ENCODE peak calls at places on chromosomes 1 and 21, in five cellular contexts. T is T follicular helper cell; P is ovary; O is GM23248; E is stimulated activated naive CD8-positive, alpha-beta T cell treated with anti-CD3 and anti-CD28 coated beads, Interleukin-15, amount 100 ng/mL, for 72 hours. J is an unnamed sample.

GRCh38 chr1:180000575-180000974 is 46.0 kb downstream of the CEP350 start:
- DNase-seq in T (no peak), P (no peak), O (no peak), E (no peak), J (no peak)

GRCh38 chr1:212624976-212625501 is 16.5 kb downstream of the ATF3 start:
- DNase-seq in T (no peak), P (no peak), O (no peak), E (no peak), J (no peak)

GRCh38 chr1:239870194-239870593 is 221.5 kb upstream of the FMN2 start:
- DNase-seq in T (no peak), P (no peak), O (no peak), E (no peak), J (no peak)

GRCh38 chr1:78072216-78072615 is 26.4 kb downstream of the GIPC2 start:
- DNase-seq in T (no peak), P (no peak), O (peak), E (no peak), J (no peak)

GRCh38 chr1:67683736-67684525 is 1.1 kb upstream of the GADD45A start:
- DNase-seq in T (no peak), P (peak), O (peak), E (peak), J (peak)

GRCh38 chr1:156574039-156574633 is 1.8 kb upstream of the IQGAP3 start:
- DNase-seq in T (no peak), P (no peak), O (no peak), E (no peak), J (no peak)

GRCh38 chr1:225423518-225423855 is 4.4 kb downstream of the LBR start:
- DNase-seq in T (no peak), P (no peak), O (no peak), E (no peak), J (no peak)

GRCh38 chr1:22969224-22969829 is 3.3 kb downstream of the LACTBL1 start:
- DNase-seq in T (no peak), P (no peak), O (peak), E (no peak), J (no peak)

GRCh38 chr1:198264271-198264670 is 107.5 kb downstream of the NEK7 start:
- DNase-seq in T (no peak), P (no peak), O (no peak), E (no peak), J (no peak)

GRCh38 chr21:42024261-42024877 is 14.2 kb upstream of the ZBTB21 start:
- DNase-seq in T (no peak), P (no peak), O (no peak), E (no peak), J (no peak)

GRCh38 chr1:190679032-190679431 is 201.4 kb upstream of the BRINP3 start:
- DNase-seq in T (no peak), P (no peak), O (no peak), E (no peak), J (no peak)

GRCh38 chr1:14067036-14067435 is 367.0 kb downstream of the PRDM2 start:
- DNase-seq in T (no peak), P (no peak), O (no peak), E (no peak), J (no peak)

GRCh38 chr1:182968846-182969734 is 16.1 kb upstream of the SHCBP1L start:
- DNase-seq in T (no peak), P (no peak), O (no peak), E (no peak), J (no peak)

GRCh38 chr1:53763911-53764310 is 24.9 kb upstream of the GLIS1 start:
- DNase-seq in T (no peak), P (no peak), O (no peak), E (no peak), J (no peak)

GRCh38 chr1:61980561-61980960 is 214.1 kb upstream of the L1TD1 start:
- DNase-seq in T (no peak), P (no peak), O (no peak), E (no peak), J (no peak)

GRCh38 chr1:33382651-33383415 is 48.1 kb downstream of the PHC2 start:
- DNase-seq in T (no peak), P (no peak), O (peak), E (no peak), J (no peak)

GRCh38 chr1:91929246-91929645 is 20.0 kb upstream of the BRDT start:
- DNase-seq in T (no peak), P (peak), O (peak), E (no peak), J (no peak)

GRCh38 chr1:220788146-220788545 is 1.4 kb downstream of the MTARC1 start:
- DNase-seq in T (no peak), P (no peak), O (no peak), E (no peak), J (no peak)

GRCh38 chr1:46487818-46488218 is 1.8 kb upstream of the DMBX1 start:
- DNase-seq in T (no peak), P (no peak), O (no peak), E (no peak), J (no peak)

GRCh38 chr1:237012789-237013383 is 8.6 kb upstream of the MT1HL1 start:
- DNase-seq in T (no peak), P (no peak), O (no peak), E (no peak), J (no peak)

GRCh38 chr1:222974496-222974895 is 159.7 kb downstream of the DISP1 start:
- DNase-seq in T (no peak), P (no peak), O (peak), E (no peak), J (no peak)

GRCh38 chr1:6646499-6647148 is 22.0 kb downstream of the THAP3 start:
- DNase-seq in T (no peak), P (no peak), O (peak), E (no peak), J (no peak)

GRCh38 chr1:211633523-211633843 is 41.9 kb downstream of the NEK2 start:
- DNase-seq in T (no peak), P (no peak), O (no peak), E (no peak), J (no peak)

GRCh38 chr1:27435566-27436203 is 43.3 kb downstream of the GPR3 start:
- DNase-seq in T (no peak), P (no peak), O (peak), E (no peak), J (no peak)

GRCh38 chr1:230368363-230368762 is 57.8 kb downstream of the PGBD5 start:
- DNase-seq in T (no peak), P (no peak), O (peak), E (no peak), J (no peak)

GRCh38 chr1:205444300-205444930 is 11.4 kb downstream of the BLACAT1 start:
- DNase-seq in T (no peak), P (no peak), O (no peak), E (no peak), J (no peak)

GRCh38 chr1:223711173-223711572 is 1.2 kb upstream of the CAPN2 start:
- DNase-seq in T (no peak), P (no peak), O (peak), E (no peak), J (no peak)

GRCh38 chr1:89911186-89911976 is 83.5 kb upstream of the ZNF326 start:
- DNase-seq in T (no peak), P (no peak), O (no peak), E (no peak), J (no peak)

GRCh38 chr1:202697038-202697437 is 13.2 kb downstream of the SYT2 start:
- DNase-seq in T (no peak), P (no peak), O (no peak), E (no peak), J (no peak)

GRCh38 chr1:209805875-209806760 is at the start of gene IRF6:
- DNase-seq in T (peak), P (peak), O (peak), E (peak), J (no peak)

GRCh38 chr1:214707306-214708087 is 104.5 kb downstream of the CENPF start:
- DNase-seq in T (no peak), P (no peak), O (peak), E (no peak), J (no peak)

GRCh38 chr1:117661027-117661426 is 55.2 kb downstream of the TENT5C start:
- DNase-seq in T (peak), P (no peak), O (no peak), E (no peak), J (peak)

GRCh38 chr1:101079341-101079740 is 53.8 kb upstream of the DPH5 start:
- DNase-seq in T (no peak), P (no peak), O (no peak), E (no peak), J (no peak)

GRCh38 chr1:94873520-94874351 is 53.2 kb downstream of the CNN3 start:
- DNase-seq in T (no peak), P (no peak), O (peak), E (no peak), J (no peak)

GRCh38 chr1:159012495-159012894 is 2.8 kb downstream of the IFI16 start:
- DNase-seq in T (peak), P (no peak), O (peak), E (peak), J (peak)